ENCODE peak calls at places on chromosomes 7 and 10, in five cellular contexts. C is tibial artery, H is upper lobe of right lung, S is epithelial cell of esophagus, W is HFF-Myc. P is an unnamed sample.

GRCh38 chr7:43199333-43199732 is 86.9 kb downstream of the HECW1 start:
- DNase-seq in C (no peak), H (no peak), S (peak), W (no peak), P (peak)

GRCh38 chr7:118861581-118861980 is 637.1 kb downstream of the ANKRD7 start:
- DNase-seq in C (no peak), H (no peak), S (no peak), W (no peak), P (no peak)

GRCh38 chr10:58431903-58432302 is 46.7 kb downstream of the TFAM start:
- DNase-seq in C (no peak), H (no peak), S (no peak), W (no peak), P (peak)

GRCh38 chr10:118922226-118922625 is 107.3 kb upstream of the NANOS1 start:
- DNase-seq in C (no peak), H (no peak), S (no peak), W (peak), P (peak)

GRCh38 chr10:110566472-110567200 is 859 bp upstream of the SMC3 start:
- DNase-seq in C (no peak), H (no peak), S (no peak), W (peak), P (no peak)

GRCh38 chr7:120272261-120272895 is 597 bp upstream of the KCND2 start:
- DNase-seq in C (no peak), H (no peak), S (peak), W (peak), P (peak)

GRCh38 chr10:35096312-35096711 is 6.2 kb upstream of the CUL2 start:
- DNase-seq in C (no peak), H (no peak), S (no peak), W (no peak), P (no peak)

GRCh38 chr10:47438857-47439474 is 44.9 kb downstream of the ANXA8 start:
- DNase-seq in C (no peak), H (peak), S (peak), W (peak), P (peak)

GRCh38 chr7:141362580-141363435 is 188.4 kb upstream of the AGK start:
- DNase-seq in C (no peak), H (no peak), S (peak), W (no peak), P (peak)

GRCh38 chr10:21021843-21022594 is 124.9 kb upstream of the NEBL start:
- DNase-seq in C (no peak), H (no peak), S (no peak), W (no peak), P (no peak)

GRCh38 chr10:21022821-21023220 is 125.7 kb upstream of the NEBL start:
- DNase-seq in C (no peak), H (no peak), S (peak), W (no peak), P (no peak)

GRCh38 chr10:21015838-21016237 is 118.7 kb upstream of the NEBL start:
- DNase-seq in C (no peak), H (no peak), S (no peak), W (no peak), P (no peak)

GRCh38 chr10:21021231-21021630 is 124.1 kb upstream of the NEBL start:
- DNase-seq in C (no peak), H (no peak), S (no peak), W (no peak), P (no peak)

GRCh38 chr10:21020545-21020944 is 123.4 kb upstream of the NEBL start:
- DNase-seq in C (no peak), H (no peak), S (peak), W (no peak), P (peak)
- TF ChIP-seq CTCF in C (no peak), H (peak), S (peak), W (peak), P (peak)

DNA sequence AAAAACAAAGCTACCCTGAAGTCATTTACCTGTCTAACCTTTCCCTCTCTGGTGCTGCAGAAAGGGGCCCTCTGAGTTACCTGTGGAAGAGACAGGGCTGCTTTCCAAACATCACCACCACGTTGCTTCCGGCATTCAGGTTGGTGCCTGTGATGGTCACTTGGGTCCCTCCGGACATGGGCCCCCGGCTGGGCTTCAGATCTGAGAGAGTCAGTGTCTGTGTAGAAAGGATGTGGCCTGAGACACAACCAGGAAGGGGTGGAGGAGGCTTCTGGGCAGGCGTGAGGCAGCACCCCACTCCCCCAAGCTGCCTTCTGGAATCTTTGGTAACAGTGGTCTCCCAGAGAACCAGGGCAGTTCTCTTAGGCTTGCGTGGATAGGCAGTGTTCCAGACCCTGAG is 388.9 kb downstream of the PLXNA4 start:
- DNase-seq in C (no peak), H (peak), S (no peak), W (no peak), P (no peak)
- H3K4me3 ChIP-seq in C (no peak), H (no peak), S (no peak), W (no peak), P (no peak)

GRCh38 chr10:7412482-7413251 is 1.8 kb upstream of the SFMBT2 start:
- DNase-seq in C (no peak), H (peak), S (no peak), W (no peak), P (no peak)

GRCh38 chr10:7421519-7421918 is 10.7 kb upstream of the SFMBT2 start:
- DNase-seq in C (no peak), H (no peak), S (peak), W (no peak), P (no peak)

GRCh38 chr10:7419998-7420397 is 9.2 kb upstream of the SFMBT2 start:
- DNase-seq in C (no peak), H (no peak), S (no peak), W (no peak), P (no peak)

GRCh38 chr10:7417807-7418206 is 7.0 kb upstream of the SFMBT2 start:
- DNase-seq in C (no peak), H (no peak), S (no peak), W (no peak), P (no peak)

DNA sequence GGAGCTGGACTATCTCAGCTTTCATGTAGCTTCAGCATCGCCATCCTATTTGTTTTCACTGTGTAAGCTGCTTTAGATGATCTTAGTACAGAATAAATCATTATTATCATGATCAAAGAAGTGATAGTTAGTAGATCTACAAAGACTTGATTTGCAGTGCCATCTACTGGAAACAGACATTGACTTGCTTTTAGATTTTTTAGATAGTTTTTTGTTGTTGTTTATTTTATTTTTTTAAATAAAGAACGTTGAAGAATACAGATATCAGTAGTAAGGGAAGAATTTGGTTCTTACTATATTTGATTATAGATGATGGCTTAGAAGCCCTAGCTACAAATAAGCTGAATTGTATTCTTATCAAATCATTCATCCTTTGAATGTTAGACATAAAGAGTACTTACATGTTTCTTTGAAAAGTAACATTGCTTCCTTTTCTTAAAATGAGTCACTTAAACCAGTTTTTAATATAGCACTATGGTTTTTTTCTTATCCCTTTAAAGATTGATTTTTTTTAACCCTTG is 6.3 kb upstream of the SFMBT2 start:
- DNase-seq in C (no peak), H (no peak), S (peak), W (no peak), P (peak)
- TF ChIP-seq CTCF in C (peak), H (peak), S (peak), W (peak), P (peak)

GRCh38 chr7:158702944-158703343 is 1.7 kb downstream of the NCAPG2 start:
- DNase-seq in C (no peak), H (no peak), S (peak), W (no peak), P (no peak)
- H3K4me3 ChIP-seq in C (no peak), H (no peak), S (no peak), W (peak), P (peak)

GRCh38 chr7:75776295-75776971 is 4.4 kb upstream of the CCL26 start:
- DNase-seq in C (no peak), H (no peak), S (peak), W (peak), P (peak)

GRCh38 chr7:75772081-75773077 is at the start of gene CCL26:
- DNase-seq in C (peak), H (no peak), S (peak), W (peak), P (peak)
- TF ChIP-seq CTCF in C (no peak), H (no peak), S (no peak), W (no peak), P (no peak)

DNA sequence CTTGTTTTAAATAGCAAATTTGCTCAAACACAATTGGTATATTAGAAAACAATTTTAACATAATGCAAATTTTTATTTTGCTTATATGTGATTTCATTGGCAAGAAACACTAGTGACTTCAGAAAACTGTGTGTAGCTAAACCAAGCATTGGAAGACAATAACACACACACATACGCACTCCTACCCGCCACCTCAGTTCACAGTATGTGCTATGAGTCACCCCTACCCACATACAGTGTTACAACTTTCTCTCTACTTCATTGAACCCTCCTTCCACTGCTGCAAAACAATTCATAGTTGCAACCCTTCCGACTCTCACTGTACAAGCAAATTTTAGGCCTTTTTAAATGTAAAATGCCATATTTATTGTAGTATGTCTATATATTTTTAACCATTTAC is 119.9 kb upstream of the THSD7A start:
- DNase-seq in C (no peak), H (no peak), S (peak), W (no peak), P (peak)
- H3K4me3 ChIP-seq in C (no peak), H (no peak), S (no peak), W (no peak), P (no peak)

P was measured in astrocyte of the spinal cord.